ENCODE peak calls at places on chromosomes 5 and 9, in seven cellular contexts. Z is tibial nerve, G is OCI-LY7, S is psoas muscle, X is thoracic aorta, Q is mammary epithelial cell, V is tibial artery. U is an unnamed sample.
A peak's percentile ranks its signal among the peaks of the same experiment; 100 is the strongest.

GRCh38 chr5:53256746-53257145 is 147.2 kb upstream of the MOCS2 start:
- DNase-seq in Q (peak; percentile 87), Z (no peak), G (no peak), S (no peak), X (no peak), V (no peak), U (no peak)

GRCh38 chr9:12815895-12816294 is 41.1 kb downstream of the LURAP1L start:
- DNase-seq in X (no peak), S (no peak), V (no peak), G (no peak), Q (no peak), Z (no peak), U (no peak)

GRCh38 chr9:35650341-35651158 is at the start of gene SIT1:
- DNase-seq in Q (no peak), S (no peak), Z (no peak), X (no peak), G (peak; percentile 82), V (no peak), U (no peak)

GRCh38 chr5:50799596-50799995 is 133.2 kb downstream of the PARP8 start:
- DNase-seq in V (no peak), Q (no peak), S (no peak), Z (no peak), G (no peak), X (no peak), U (no peak)

GRCh38 chr9:91258448-91258847 is 103.3 kb downstream of the AUH start:
- DNase-seq in Z (no peak), G (no peak), Q (no peak), V (no peak), X (no peak), S (no peak), U (no peak)

GRCh38 chr5:6803981-6804550 is 90.8 kb downstream of the TENT4A start:
- DNase-seq in X (no peak), G (no peak), S (no peak), Z (no peak), V (no peak), Q (no peak), U (no peak)

GRCh38 chr9:127910613-127911205 is 6.1 kb downstream of the ST6GALNAC4 start:
- DNase-seq in Q (no peak), X (no peak), V (no peak), Z (no peak), S (no peak), G (no peak), U (no peak)

GRCh38 chr9:135924628-135925338 is 17.4 kb upstream of the CAMSAP1 start:
- DNase-seq in Q (no peak), Z (no peak), S (no peak), X (no peak), V (no peak), G (peak; percentile 33), U (no peak)

GRCh38 chr5:108747111-108748009 is at the start of gene FER:
- DNase-seq in Q (peak; percentile 94), Z (no peak), V (peak; percentile 26), S (no peak), G (peak; percentile 9), X (no peak), U (peak; percentile 71)

GRCh38 chr5:66741394-66741793 is 145.2 kb downstream of the MAST4 start:
- DNase-seq in V (no peak), S (no peak), Z (no peak), G (no peak), Q (no peak), X (no peak), U (no peak)

GRCh38 chr9:119003218-119003617 is 366.0 kb downstream of the BRINP1 start:
- DNase-seq in G (no peak), X (no peak), Q (no peak), S (no peak), Z (no peak), V (no peak), U (no peak)

GRCh38 chr9:86410281-86410680 is 56.1 kb upstream of the TUT7 start:
- DNase-seq in V (no peak), X (no peak), S (no peak), Q (no peak), G (no peak), Z (no peak), U (no peak)

GRCh38 chr5:143812085-143812705 is at the start of gene HMHB1:
- DNase-seq in S (no peak), Z (no peak), V (no peak), G (peak; percentile 58), Q (no peak), X (no peak), U (no peak)

GRCh38 chr5:59597690-59598546 is 295.6 kb downstream of the PDE4D start:
- DNase-seq in S (no peak), G (no peak), Q (no peak), X (no peak), Z (no peak), V (no peak), U (no peak)

GRCh38 chr5:2909035-2909434 is 157.6 kb upstream of the IRX2 start:
- DNase-seq in S (no peak), X (no peak), G (no peak), Q (no peak), V (no peak), Z (no peak), U (no peak)

GRCh38 chr5:156654444-156654843 is 195.7 kb upstream of the PPP1R2B start:
- DNase-seq in Z (no peak), Q (no peak), X (no peak), S (no peak), V (no peak), G (no peak), U (no peak)

GRCh38 chr9:101477736-101478135 is 42.2 kb upstream of the ALDOB start:
- DNase-seq in G (no peak), S (no peak), X (no peak), V (no peak), Q (peak; percentile 28), Z (no peak), U (no peak)

GRCh38 chr9:109886617-109887016 is 106.6 kb downstream of the PALM2AKAP2 start:
- DNase-seq in V (no peak), Q (peak; percentile 59), Z (no peak), S (no peak), G (no peak), X (no peak), U (no peak)

GRCh38 chr9:108019821-108020220 is 530.3 kb upstream of the KLF4 start:
- DNase-seq in G (no peak), X (no peak), Q (peak; percentile 21), V (no peak), Z (no peak), S (no peak), U (no peak)

GRCh38 chr9:108885643-108886348 is 23.7 kb downstream of the ACTL7A start:
- DNase-seq in X (no peak), V (no peak), G (peak; percentile 44), S (no peak), Z (no peak), Q (peak; percentile 80), U (no peak)

GRCh38 chr5:127619908-127620479 is 28.9 kb upstream of the CTXN3 start:
- DNase-seq in Z (no peak), Q (peak; percentile 6), G (no peak), V (no peak), S (no peak), X (no peak), U (no peak)

GRCh38 chr5:75511435-75512382 is at the start of the genes CERT1 and POLK:
- DNase-seq in Z (peak; percentile 94), S (peak; percentile 98), X (peak; percentile 96), G (peak; percentile 96), V (peak; percentile 98), Q (peak; percentile 99), U (peak; percentile 93)

GRCh38 chr5:34609951-34610431 is 46.1 kb upstream of the RAI14 start:
- DNase-seq in Z (no peak), Q (peak; percentile 19), V (no peak), G (no peak), X (no peak), S (no peak), U (no peak)

GRCh38 chr5:61675015-61675692 is 343.1 kb downstream of the ZSWIM6 start:
- DNase-seq in X (no peak), Q (peak; percentile 18), V (no peak), G (no peak), S (no peak), Z (no peak), U (no peak)

GRCh38 chr5:111774525-111774924 is 17.5 kb upstream of the NREP start:
- DNase-seq in X (no peak), Q (peak; percentile 12), Z (no peak), S (no peak), V (peak; percentile 34), G (peak; percentile 49), U (peak; percentile 65)

GRCh38 chr5:174324680-174325079 is 279.2 kb downstream of the NSG2 start:
- DNase-seq in S (no peak), X (no peak), G (no peak), Q (no peak), V (no peak), Z (no peak), U (no peak)

DNA sequence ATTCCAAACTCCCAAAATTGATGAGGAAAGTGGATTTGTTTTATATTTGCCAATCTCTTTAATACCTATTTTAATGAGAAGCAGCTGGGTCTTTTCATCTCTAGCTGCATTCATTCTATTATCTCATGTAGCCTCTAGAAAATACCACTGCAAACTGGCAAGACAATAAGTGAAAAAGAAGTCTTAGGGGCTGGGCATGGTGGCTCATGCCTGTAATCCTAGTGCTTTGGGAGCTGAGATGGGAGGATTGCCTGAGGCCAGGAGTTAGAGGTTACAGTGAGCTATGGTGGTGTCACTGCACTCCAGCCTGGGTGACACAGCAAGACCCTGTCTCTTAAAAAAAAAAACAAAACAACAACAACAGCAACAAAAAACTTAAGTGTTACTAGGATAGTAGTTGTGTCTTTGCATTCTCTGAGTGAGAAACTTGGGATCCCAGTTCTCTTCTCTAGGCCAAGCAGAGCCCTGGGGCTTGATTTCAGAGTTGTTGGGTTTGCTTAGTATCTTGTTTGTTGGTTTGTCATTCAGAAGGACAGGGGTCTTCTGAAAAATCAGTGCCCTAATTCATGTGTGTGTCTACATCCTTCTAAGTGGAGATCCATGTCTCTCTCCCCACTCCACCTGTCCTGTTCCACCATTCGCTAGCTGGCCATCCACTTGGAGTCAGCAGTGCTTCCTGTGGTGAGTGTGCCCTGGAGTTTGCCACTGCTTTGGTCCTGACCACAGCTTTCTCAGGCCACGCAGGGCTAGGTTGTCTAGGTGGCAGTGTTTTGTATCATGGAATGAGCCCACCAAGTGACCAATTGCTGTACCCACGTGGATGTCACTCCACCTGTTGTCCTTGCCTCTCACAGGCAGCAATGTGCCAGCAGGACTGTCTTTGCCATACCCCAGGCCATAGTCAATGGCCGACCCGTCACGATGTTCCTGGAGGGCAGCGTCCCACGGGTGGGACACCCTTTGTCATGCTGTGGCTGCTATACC is 19.5 kb downstream of the MARCHF6 start:
- DNase-seq in S (no peak), Z (no peak), G (no peak), Q (no peak), X (no peak), V (no peak), U (no peak)
- H3K9me3 ChIP-seq in S (no peaks in the 10 kb centered on the region), Z (no peaks in the 10 kb centered on the region), G (no peaks in the 10 kb centered on the region), Q (no peaks in the 10 kb centered on the region), X (no peaks in the 10 kb centered on the region), V (no peaks in the 10 kb centered on the region), U (no peaks in the 10 kb centered on the region)

GRCh38 chr5:113612060-113612496 is 98.6 kb downstream of the YTHDC2 start:
- DNase-seq in X (no peak), V (no peak), S (no peak), Q (peak; percentile 30), G (peak; percentile 54), Z (no peak), U (no peak)
- TF ChIP-seq CTCF in X (peak; percentile 60), V (peak; percentile 53), S (peak; percentile 65), Q (peak; percentile 62), G (peak; percentile 89), Z (peak; percentile 48), U (peak; percentile 54)

GRCh38 chr9:124809741-124810500 is 33.0 kb downstream of the OLFML2A start:
- DNase-seq in Q (no peak), S (no peak), Z (no peak), G (no peak), V (no peak), X (no peak), U (no peak)
- H3K4me1 ChIP-seq in Q (peaks cover 47% of the 10 kb centered on the region), S (peaks cover 4% of the 10 kb centered on the region), Z (peaks cover 44% of the 10 kb centered on the region), G (no peaks in the 10 kb centered on the region), V (peaks cover 6% of the 10 kb centered on the region), X (no peaks in the 10 kb centered on the region), U (no peaks in the 10 kb centered on the region)

GRCh38 chr5:140753561-140753960 is 32.4 kb upstream of the PCDHA1 start:
- DNase-seq in Q (no peak), G (no peak), V (no peak), Z (no peak), X (no peak), S (no peak), U (no peak)
- H3K9me3 ChIP-seq in Q (peaks cover 12% of the 10 kb centered on the region), G (peaks cover 10% of the 10 kb centered on the region), V (no peaks in the 10 kb centered on the region), Z (peaks cover 12% of the 10 kb centered on the region), X (peaks cover 38% of the 10 kb centered on the region), S (peaks cover 23% of the 10 kb centered on the region), U (peaks cover 12% of the 10 kb centered on the region)

U was measured in ascending aorta.